ENCODE peak calls at places on chromosomes 16 and 17, in ten cellular contexts. One of them, this sample, is unnamed.

GRCh38 chr17:76268991-76269981 is 4.1 kb downstream of the UBALD2 start:
- DNase-seq in astrocyte of the cerebellum: no peak
- DNase-seq in fibroblast of lung: no peak
- DNase-seq in uterus: no peak
- DNase-seq in astrocyte of the spinal cord: no peak
- DNase-seq in skeletal muscle cell: no peak
- DNase-seq in upper lobe of right lung: no peak
- DNase-seq in coronary artery: no peak
- DNase-seq in H7: peak
- DNase-seq in breast epithelium: no peak
- DNase-seq in this sample: no peak

GRCh38 chr16:19926449-19927390 is 42.1 kb upstream of the GPRC5B start:
- DNase-seq in astrocyte of the cerebellum: peak
- DNase-seq in fibroblast of lung: peak
- DNase-seq in uterus: no peak
- DNase-seq in astrocyte of the spinal cord: peak
- DNase-seq in skeletal muscle cell: peak
- DNase-seq in upper lobe of right lung: no peak
- DNase-seq in coronary artery: no peak
- DNase-seq in H7: no peak
- DNase-seq in breast epithelium: no peak
- DNase-seq in this sample: no peak

GRCh38 chr17:83065660-83066542 is 13.5 kb upstream of the METRNL start:
- DNase-seq in astrocyte of the cerebellum: no peak
- DNase-seq in fibroblast of lung: no peak
- DNase-seq in uterus: peak
- DNase-seq in astrocyte of the spinal cord: no peak
- DNase-seq in skeletal muscle cell: no peak
- DNase-seq in upper lobe of right lung: peak
- DNase-seq in coronary artery: peak
- DNase-seq in H7: peak
- DNase-seq in breast epithelium: no peak
- DNase-seq in this sample: no peak

GRCh38 chr17:67574658-67575293 is 143.0 kb upstream of the NOL11 start:
- DNase-seq in astrocyte of the cerebellum: no peak
- DNase-seq in fibroblast of lung: no peak
- DNase-seq in uterus: no peak
- DNase-seq in astrocyte of the spinal cord: no peak
- DNase-seq in skeletal muscle cell: no peak
- DNase-seq in upper lobe of right lung: no peak
- DNase-seq in coronary artery: no peak
- DNase-seq in H7: no peak
- DNase-seq in breast epithelium: no peak
- DNase-seq in this sample: no peak

GRCh38 chr16:28040039-28040438 is 23.5 kb downstream of the GSG1L start:
- DNase-seq in astrocyte of the cerebellum: no peak
- DNase-seq in fibroblast of lung: no peak
- DNase-seq in uterus: no peak
- DNase-seq in astrocyte of the spinal cord: no peak
- DNase-seq in skeletal muscle cell: no peak
- DNase-seq in upper lobe of right lung: no peak
- DNase-seq in coronary artery: no peak
- DNase-seq in H7: peak
- DNase-seq in breast epithelium: no peak
- DNase-seq in this sample: no peak

GRCh38 chr16:87165885-87166284 is 151.3 kb downstream of the C16orf95 start:
- DNase-seq in astrocyte of the cerebellum: no peak
- DNase-seq in fibroblast of lung: no peak
- DNase-seq in uterus: no peak
- DNase-seq in astrocyte of the spinal cord: no peak
- DNase-seq in skeletal muscle cell: no peak
- DNase-seq in upper lobe of right lung: no peak
- DNase-seq in coronary artery: no peak
- DNase-seq in H7: no peak
- DNase-seq in breast epithelium: no peak
- DNase-seq in this sample: no peak

GRCh38 chr16:82396509-82396908 is 226.5 kb upstream of the MPHOSPH6 start:
- DNase-seq in astrocyte of the cerebellum: no peak
- DNase-seq in fibroblast of lung: no peak
- DNase-seq in uterus: no peak
- DNase-seq in astrocyte of the spinal cord: no peak
- DNase-seq in skeletal muscle cell: no peak
- DNase-seq in upper lobe of right lung: no peak
- DNase-seq in coronary artery: no peak
- DNase-seq in H7: no peak
- DNase-seq in breast epithelium: no peak
- DNase-seq in this sample: no peak

GRCh38 chr16:17467923-17468540 is 2.7 kb downstream of the XYLT1 start:
- DNase-seq in astrocyte of the cerebellum: peak
- DNase-seq in fibroblast of lung: peak
- DNase-seq in uterus: peak
- DNase-seq in astrocyte of the spinal cord: peak
- DNase-seq in skeletal muscle cell: no peak
- DNase-seq in upper lobe of right lung: peak
- DNase-seq in coronary artery: peak
- DNase-seq in H7: peak
- DNase-seq in breast epithelium: peak
- DNase-seq in this sample: no peak

GRCh38 chr17:17032131-17032692 is 10.0 kb upstream of the MPRIP start:
- DNase-seq in astrocyte of the cerebellum: peak
- DNase-seq in fibroblast of lung: peak
- DNase-seq in uterus: no peak
- DNase-seq in astrocyte of the spinal cord: peak
- DNase-seq in skeletal muscle cell: peak
- DNase-seq in upper lobe of right lung: peak
- DNase-seq in coronary artery: no peak
- DNase-seq in H7: peak
- DNase-seq in breast epithelium: no peak
- DNase-seq in this sample: no peak

GRCh38 chr17:57574040-57574513 is 171.0 kb downstream of the CCDC182 start:
- DNase-seq in astrocyte of the cerebellum: no peak
- DNase-seq in fibroblast of lung: peak
- DNase-seq in uterus: peak
- DNase-seq in astrocyte of the spinal cord: peak
- DNase-seq in skeletal muscle cell: peak
- DNase-seq in upper lobe of right lung: no peak
- DNase-seq in coronary artery: peak
- DNase-seq in H7: no peak
- DNase-seq in breast epithelium: peak
- DNase-seq in this sample: no peak

GRCh38 chr17:66715745-66716156 is 119.2 kb upstream of the CACNG5 start:
- DNase-seq in astrocyte of the cerebellum: peak
- DNase-seq in fibroblast of lung: peak
- DNase-seq in uterus: no peak
- DNase-seq in astrocyte of the spinal cord: peak
- DNase-seq in skeletal muscle cell: no peak
- DNase-seq in upper lobe of right lung: no peak
- DNase-seq in coronary artery: no peak
- DNase-seq in H7: peak
- DNase-seq in breast epithelium: no peak
- DNase-seq in this sample: peak

GRCh38 chr17:1486802-1487695 is 5.4 kb downstream of the MYO1C start:
- DNase-seq in astrocyte of the cerebellum: no peak
- DNase-seq in fibroblast of lung: peak
- DNase-seq in uterus: peak
- DNase-seq in astrocyte of the spinal cord: peak
- DNase-seq in skeletal muscle cell: no peak
- DNase-seq in upper lobe of right lung: peak
- DNase-seq in coronary artery: peak
- DNase-seq in H7: peak
- DNase-seq in breast epithelium: peak
- DNase-seq in this sample: peak

DNA sequence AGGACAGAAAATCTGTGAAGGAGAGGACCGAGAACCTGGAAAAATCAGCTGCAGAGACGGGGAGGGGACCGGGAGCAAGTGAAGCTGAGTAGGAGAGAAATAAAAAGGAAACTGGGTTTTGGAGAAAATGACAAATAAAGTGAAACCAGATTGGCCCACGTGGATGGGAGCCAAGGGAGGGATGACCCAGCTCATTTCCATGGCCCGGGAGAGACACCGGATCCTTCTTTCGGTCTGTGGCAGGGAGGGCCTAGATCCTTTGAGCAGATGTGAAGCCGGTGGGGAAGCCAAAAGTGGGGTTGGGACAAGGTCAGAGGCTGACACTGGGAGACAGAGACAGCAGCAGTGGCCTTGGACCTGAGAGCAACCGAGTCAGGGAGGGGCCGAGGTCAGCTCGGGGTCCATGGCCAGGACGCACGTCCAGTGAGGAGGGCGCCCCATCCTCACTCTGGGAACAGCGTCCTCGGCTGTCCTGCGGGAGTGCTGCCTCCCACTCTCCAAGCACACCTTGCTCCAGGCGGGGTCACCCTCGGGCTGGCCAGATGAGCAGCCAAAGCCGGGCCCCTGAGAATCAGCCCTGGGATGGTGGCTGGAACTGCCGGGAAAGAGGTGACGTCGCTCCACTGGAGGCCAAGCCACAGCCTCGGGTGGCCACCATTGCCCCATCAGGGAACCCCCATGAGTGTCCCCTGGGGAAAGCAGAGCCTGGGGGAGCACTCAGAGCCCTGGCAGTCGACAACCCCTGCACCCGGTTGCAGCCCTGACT is 50.8 kb upstream of the CDR2 start:
- DNase-seq in astrocyte of the cerebellum: no peak
- DNase-seq in fibroblast of lung: peak
- DNase-seq in uterus: peak
- DNase-seq in astrocyte of the spinal cord: no peak
- DNase-seq in skeletal muscle cell: no peak
- DNase-seq in upper lobe of right lung: no peak
- DNase-seq in coronary artery: peak
- DNase-seq in H7: no peak
- DNase-seq in breast epithelium: peak
- DNase-seq in this sample: no peak
- H3K4me3 ChIP-seq in astrocyte of the cerebellum: no peak
- H3K4me3 ChIP-seq in fibroblast of lung: peak
- H3K4me3 ChIP-seq in uterus: no peak
- H3K4me3 ChIP-seq in astrocyte of the spinal cord: no peak
- H3K4me3 ChIP-seq in skeletal muscle cell: no peak
- H3K4me3 ChIP-seq in upper lobe of right lung: peak
- H3K4me3 ChIP-seq in coronary artery: peak
- H3K4me3 ChIP-seq in H7: no peak
- H3K4me3 ChIP-seq in breast epithelium: peak
- H3K4me3 ChIP-seq in this sample: no peak

DNA sequence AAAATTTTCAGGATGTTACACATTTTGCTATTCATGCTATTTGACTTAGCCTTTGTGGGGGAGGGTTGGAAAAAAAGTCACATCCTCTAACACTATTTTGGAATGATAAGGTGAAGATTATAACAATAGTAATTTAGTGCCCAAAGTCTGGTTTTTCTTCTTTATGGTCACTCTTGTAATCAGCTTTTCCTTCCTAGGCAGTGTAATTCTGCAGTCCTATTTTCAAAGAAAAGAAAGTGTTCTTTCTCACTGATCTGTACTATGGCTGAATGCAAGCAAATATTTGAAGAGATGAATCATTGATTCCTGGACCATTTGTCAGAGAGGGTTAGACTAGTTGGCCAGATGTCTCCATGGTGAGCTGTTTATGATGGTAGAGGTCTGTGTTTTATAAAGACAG is 8.4 kb downstream of the RSPRY1 start:
- DNase-seq in astrocyte of the cerebellum: peak
- DNase-seq in fibroblast of lung: peak
- DNase-seq in uterus: no peak
- DNase-seq in astrocyte of the spinal cord: peak
- DNase-seq in skeletal muscle cell: peak
- DNase-seq in upper lobe of right lung: no peak
- DNase-seq in coronary artery: no peak
- DNase-seq in H7: no peak
- DNase-seq in breast epithelium: no peak
- DNase-seq in this sample: no peak
- H3K4me3 ChIP-seq in astrocyte of the cerebellum: no peak
- H3K4me3 ChIP-seq in fibroblast of lung: peak
- H3K4me3 ChIP-seq in uterus: no peak
- H3K4me3 ChIP-seq in astrocyte of the spinal cord: no peak
- H3K4me3 ChIP-seq in skeletal muscle cell: no peak
- H3K4me3 ChIP-seq in upper lobe of right lung: no peak
- H3K4me3 ChIP-seq in coronary artery: no peak
- H3K4me3 ChIP-seq in H7: no peak
- H3K4me3 ChIP-seq in breast epithelium: no peak
- H3K4me3 ChIP-seq in this sample: no peak

GRCh38 chr16:67713647-67714273 is 5.4 kb downstream of the GFOD2 start:
- DNase-seq in astrocyte of the cerebellum: no peak
- DNase-seq in fibroblast of lung: no peak
- DNase-seq in uterus: no peak
- DNase-seq in astrocyte of the spinal cord: no peak
- DNase-seq in skeletal muscle cell: no peak
- DNase-seq in upper lobe of right lung: no peak
- DNase-seq in coronary artery: no peak
- DNase-seq in H7: peak
- DNase-seq in breast epithelium: no peak
- DNase-seq in this sample: no peak

GRCh38 chr16:67718668-67719047 is 458 bp downstream of the GFOD2 start:
- DNase-seq in astrocyte of the cerebellum: no peak
- DNase-seq in fibroblast of lung: no peak
- DNase-seq in uterus: no peak
- DNase-seq in astrocyte of the spinal cord: no peak
- DNase-seq in skeletal muscle cell: no peak
- DNase-seq in upper lobe of right lung: no peak
- DNase-seq in coronary artery: no peak
- DNase-seq in H7: peak
- DNase-seq in breast epithelium: no peak
- DNase-seq in this sample: no peak

GRCh38 chr16:67716097-67716496 is 3.0 kb downstream of the GFOD2 start:
- DNase-seq in astrocyte of the cerebellum: no peak
- DNase-seq in fibroblast of lung: no peak
- DNase-seq in uterus: no peak
- DNase-seq in astrocyte of the spinal cord: no peak
- DNase-seq in skeletal muscle cell: no peak
- DNase-seq in upper lobe of right lung: no peak
- DNase-seq in coronary artery: no peak
- DNase-seq in H7: no peak
- DNase-seq in breast epithelium: no peak
- DNase-seq in this sample: no peak

GRCh38 chr16:67719048-67719777 is at the start of gene GFOD2:
- DNase-seq in astrocyte of the cerebellum: peak
- DNase-seq in fibroblast of lung: peak
- DNase-seq in uterus: peak
- DNase-seq in astrocyte of the spinal cord: peak
- DNase-seq in skeletal muscle cell: peak
- DNase-seq in upper lobe of right lung: peak
- DNase-seq in coronary artery: peak
- DNase-seq in H7: peak
- DNase-seq in breast epithelium: peak
- DNase-seq in this sample: peak

GRCh38 chr16:67714522-67714921 is 4.6 kb downstream of the GFOD2 start:
- DNase-seq in astrocyte of the cerebellum: no peak
- DNase-seq in fibroblast of lung: no peak
- DNase-seq in uterus: no peak
- DNase-seq in astrocyte of the spinal cord: no peak
- DNase-seq in skeletal muscle cell: no peak
- DNase-seq in upper lobe of right lung: no peak
- DNase-seq in coronary artery: no peak
- DNase-seq in H7: no peak
- DNase-seq in breast epithelium: no peak
- DNase-seq in this sample: no peak
- H3K4me3 ChIP-seq in astrocyte of the cerebellum: no peak
- H3K4me3 ChIP-seq in fibroblast of lung: no peak
- H3K4me3 ChIP-seq in uterus: no peak
- H3K4me3 ChIP-seq in astrocyte of the spinal cord: no peak
- H3K4me3 ChIP-seq in skeletal muscle cell: no peak
- H3K4me3 ChIP-seq in upper lobe of right lung: no peak
- H3K4me3 ChIP-seq in coronary artery: no peak
- H3K4me3 ChIP-seq in H7: no peak
- H3K4me3 ChIP-seq in breast epithelium: no peak
- H3K4me3 ChIP-seq in this sample: no peak

GRCh38 chr17:50219345-50219744 is 17.9 kb upstream of the COL1A1 start:
- DNase-seq in astrocyte of the cerebellum: peak
- DNase-seq in fibroblast of lung: peak
- DNase-seq in uterus: no peak
- DNase-seq in astrocyte of the spinal cord: peak
- DNase-seq in skeletal muscle cell: peak
- DNase-seq in upper lobe of right lung: no peak
- DNase-seq in coronary artery: no peak
- DNase-seq in H7: peak
- DNase-seq in breast epithelium: no peak
- DNase-seq in this sample: no peak
- H3K4me3 ChIP-seq in astrocyte of the cerebellum: peak
- H3K4me3 ChIP-seq in fibroblast of lung: peak
- H3K4me3 ChIP-seq in uterus: no peak
- H3K4me3 ChIP-seq in astrocyte of the spinal cord: peak
- H3K4me3 ChIP-seq in skeletal muscle cell: peak
- H3K4me3 ChIP-seq in upper lobe of right lung: no peak
- H3K4me3 ChIP-seq in coronary artery: peak
- H3K4me3 ChIP-seq in H7: no peak
- H3K4me3 ChIP-seq in breast epithelium: no peak
- H3K4me3 ChIP-seq in this sample: no peak

This sample was measured in GM12864.